ENCODE peak calls at places on chromosome 13, in six cellular contexts. Y, N, X, C, P and R are unnamed samples.

GRCh38 chr13:101218484-101218883 is 197.8 kb downstream of the NALCN start:
- DNase-seq in X (no peak), Y (no peak), P (no peak), C (no peak), N (no peak), R (no peak)

GRCh38 chr13:88066847-88067246 is 395.7 kb downstream of the SLITRK5 start:
- DNase-seq in C (no peak), N (no peak), Y (no peak), P (no peak), X (no peak), R (no peak)

GRCh38 chr13:99467764-99468163 is 33.5 kb upstream of the TM9SF2 start:
- DNase-seq in Y (no peak), N (no peak), P (no peak), C (no peak), X (no peak), R (no peak)

GRCh38 chr13:35804901-35805300 is 326.3 kb downstream of the DCLK1 start:
- DNase-seq in P (no peak), C (no peak), N (no peak), X (no peak), Y (no peak), R (no peak)

GRCh38 chr13:45702869-45703391 is 810 bp downstream of the CBY2 start:
- DNase-seq in Y (no peak), N (no peak), X (no peak), C (no peak), P (no peak), R (no peak)

GRCh38 chr13:59126474-59126873 is 1037.3 kb downstream of the DIAPH3 start:
- DNase-seq in P (no peak), N (no peak), C (no peak), X (no peak), Y (no peak), R (no peak)

GRCh38 chr13:51912511-51913225 is 50.9 kb downstream of the CCDC70 start:
- DNase-seq in Y (no peak), P (no peak), N (no peak), C (no peak), X (no peak), R (peak; percentile 66)

GRCh38 chr13:89294115-89294867 is 1623.1 kb downstream of the SLITRK5 start:
- DNase-seq in Y (no peak), N (no peak), C (no peak), X (no peak), P (no peak), R (no peak)

GRCh38 chr13:26949701-26950345 is 189.2 kb upstream of the GPR12 start:
- DNase-seq in Y (no peak), X (no peak), P (no peak), N (no peak), C (no peak), R (no peak)

GRCh38 chr13:31859546-31859945 is 120.2 kb downstream of the RXFP2 start:
- DNase-seq in Y (no peak), X (no peak), C (no peak), N (peak; percentile 1), P (no peak), R (no peak)

GRCh38 chr13:108525867-108526266 is 103.5 kb upstream of the MYO16 start:
- DNase-seq in X (no peak), N (peak; percentile 16), P (no peak), Y (no peak), C (no peak), R (no peak)

GRCh38 chr13:44921478-44921877 is 67.8 kb downstream of the NUFIP1 start:
- DNase-seq in P (no peak), Y (no peak), C (no peak), X (no peak), N (no peak), R (no peak)

GRCh38 chr13:74214321-74214720 is 80.1 kb upstream of the KLF12 start:
- DNase-seq in P (no peak), Y (no peak), C (no peak), X (no peak), N (no peak), R (no peak)

GRCh38 chr13:33745370-33746324 is 72.3 kb upstream of the RFC3 start:
- DNase-seq in X (no peak), N (peak; percentile 83), P (no peak), C (no peak), Y (no peak), R (no peak)

GRCh38 chr13:43546260-43546659 is 240.5 kb downstream of the ENOX1 start:
- DNase-seq in P (no peak), N (no peak), Y (no peak), C (no peak), X (no peak), R (no peak)

GRCh38 chr13:84864341-84864740 is 934.9 kb downstream of the SLITRK6 start:
- DNase-seq in Y (no peak), P (no peak), N (no peak), C (no peak), X (no peak), R (no peak)

GRCh38 chr13:75021151-75021550 is 460.8 kb downstream of the TBC1D4 start:
- DNase-seq in N (no peak), Y (no peak), C (no peak), X (no peak), P (no peak), R (no peak)

GRCh38 chr13:106205871-106206270 is 329.6 kb downstream of the EFNB2 start:
- DNase-seq in P (no peak), Y (no peak), N (no peak), X (no peak), C (no peak), R (no peak)

GRCh38 chr13:112638157-112638750 is 50.3 kb upstream of the TUBGCP3 start:
- DNase-seq in P (no peak), N (no peak), Y (no peak), X (no peak), C (no peak), R (no peak)

GRCh38 chr13:33349996-33350826 is 64.7 kb upstream of the STARD13 start:
- DNase-seq in Y (no peak), X (no peak), P (no peak), C (no peak), N (no peak), R (no peak)

GRCh38 chr13:40176242-40176641 is 490.2 kb downstream of the FOXO1 start:
- DNase-seq in Y (no peak), P (no peak), X (no peak), N (no peak), C (no peak), R (no peak)

GRCh38 chr13:49100637-49101570 is 119.2 kb upstream of the MLNR start:
- DNase-seq in P (no peak), N (no peak), C (no peak), Y (no peak), X (no peak), R (no peak)